ENCODE peak calls at places on chromosomes 2 and 18, in four cellular contexts. Z, S, B and A are unnamed samples.

GRCh38 chr2:234368861-234369261 is 128.0 kb downstream of the ARL4C start:
- DNase-seq in S (peak; percentile 13), B (peak; percentile 79), Z (peak; percentile 28), A (no peak)

GRCh38 chr2:60965514-60965815 is 52.1 kb upstream of the PEX13 start:
- DNase-seq in S (no peak), Z (no peak), B (no peak), A (no peak)

GRCh38 chr2:133726906-133727305 is 158.6 kb upstream of the NCKAP5 start:
- DNase-seq in B (no peak), S (no peak), Z (no peak), A (no peak)

GRCh38 chr2:108884629-108885028 is 98.1 kb downstream of the CCDC138 start:
- DNase-seq in B (no peak), Z (no peak), S (no peak), A (no peak)

GRCh38 chr2:24076849-24077534 is 866 bp upstream of the SF3B6 start:
- DNase-seq in Z (no peak), B (no peak), S (no peak), A (no peak)

GRCh38 chr2:207901401-207901800 is 123.9 kb downstream of the PLEKHM3 start:
- DNase-seq in B (no peak), Z (no peak), S (no peak), A (no peak)

GRCh38 chr2:207163815-207164747 is 1.7 kb downstream of the KLF7 start:
- DNase-seq in S (no peak), B (peak; percentile 83), Z (peak; percentile 16), A (no peak)

GRCh38 chr2:121075006-121075545 is 209.9 kb downstream of the TFCP2L1 start:
- DNase-seq in Z (no peak), S (no peak), B (peak; percentile 55), A (no peak)

GRCh38 chr18:62447652-62448051 is 75.2 kb upstream of the ZCCHC2 start:
- DNase-seq in S (no peak), B (no peak), Z (no peak), A (no peak)

GRCh38 chr2:190627881-190628412 is 20.9 kb upstream of the NAB1 start:
- DNase-seq in S (no peak), B (peak; percentile 86), Z (peak; percentile 42), A (no peak)

GRCh38 chr2:189849550-189849949 is 65.3 kb downstream of the PMS1 start:
- DNase-seq in Z (no peak), S (no peak), B (no peak), A (no peak)

GRCh38 chr18:21330122-21330701 is 88.2 kb downstream of the GREB1L start:
- DNase-seq in S (no peak), Z (no peak), B (no peak), A (no peak)

GRCh38 chr2:173451137-173451536 is 96.5 kb downstream of the CDCA7 start:
- DNase-seq in Z (peak; percentile 36), B (no peak), S (no peak), A (no peak)

GRCh38 chr2:39805936-39806608 is 27.0 kb upstream of the THUMPD2 start:
- DNase-seq in Z (no peak), S (no peak), B (no peak), A (no peak)

GRCh38 chr2:98494699-98495098 is 50.0 kb downstream of the INPP4A start:
- DNase-seq in S (no peak), Z (no peak), B (no peak), A (no peak)
- H3K9me3 ChIP-seq in S (peaks cover 6% of the 10 kb centered on the region), Z (peaks cover 10% of the 10 kb centered on the region), B (peaks cover 8% of the 10 kb centered on the region), A (no peaks in the 10 kb centered on the region)

GRCh38 chr2:3037196-3038194 is 340.1 kb downstream of the EIPR1 start:
- DNase-seq in S (no peak), Z (no peak), B (no peak), A (no peak)
- H3K9me3 ChIP-seq in S (no peaks in the 10 kb centered on the region), Z (no peaks in the 10 kb centered on the region), B (no peaks in the 10 kb centered on the region), A (no peaks in the 10 kb centered on the region)

GRCh38 chr18:80050797-80051196 is 16.6 kb downstream of the RBFA start:
- DNase-seq in S (no peak), B (no peak), Z (no peak), A (no peak)

GRCh38 chr18:80056095-80056494 is 21.9 kb downstream of the RBFA start:
- DNase-seq in Z (no peak), B (no peak), S (no peak), A (no peak)
- H3K9me3 ChIP-seq in Z (no peaks in the 10 kb centered on the region), B (peaks cover 83% of the 10 kb centered on the region), S (peaks cover 2% of the 10 kb centered on the region), A (peaks cover 8% of the 10 kb centered on the region)

GRCh38 chr2:241582806-241583205 is 24.3 kb downstream of the BOK start:
- DNase-seq in S (no peak), B (no peak), Z (no peak), A (no peak)

GRCh38 chr2:241579281-241579680 is 20.7 kb downstream of the BOK start:
- DNase-seq in B (no peak), S (no peak), Z (no peak), A (no peak)

GRCh38 chr2:241586564-241587264 is 28.2 kb downstream of the BOK start:
- DNase-seq in S (no peak), Z (no peak), B (no peak), A (no peak)

GRCh38 chr2:241584446-241584845 is 25.9 kb downstream of the BOK start:
- DNase-seq in S (no peak), Z (no peak), B (no peak), A (no peak)

DNA sequence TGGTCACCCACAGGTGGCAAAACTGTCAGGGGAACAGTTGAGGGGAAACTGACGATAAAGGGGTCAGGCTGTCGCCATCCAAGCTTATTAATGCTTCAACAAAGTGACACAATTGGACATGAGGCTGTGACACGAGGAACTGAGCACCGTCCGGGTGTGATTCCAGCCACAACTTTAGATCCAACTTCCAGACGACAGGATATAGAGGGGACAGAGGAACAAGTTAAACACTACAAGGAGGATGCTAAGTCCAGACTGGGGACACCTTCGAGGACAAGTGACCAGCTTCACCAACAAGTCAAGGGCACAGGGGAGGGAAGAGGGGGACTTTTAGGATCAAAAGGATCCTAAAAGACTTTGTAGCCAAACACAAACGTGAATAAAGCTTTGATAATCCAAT is 23.8 kb downstream of the BOK start:
- DNase-seq in S (no peak), Z (no peak), B (no peak), A (no peak)
- H3K9me3 ChIP-seq in S (no peaks in the 10 kb centered on the region), Z (peaks cover 11% of the 10 kb centered on the region), B (peaks cover 34% of the 10 kb centered on the region), A (peaks cover 3% of the 10 kb centered on the region)

GRCh38 chr2:69535739-69536374 is 98.6 kb upstream of the NFU1 start:
- DNase-seq in B (no peak), Z (no peak), S (no peak), A (no peak)
- H3K9me3 ChIP-seq in B (peaks cover 7% of the 10 kb centered on the region), Z (no peaks in the 10 kb centered on the region), S (peaks cover 5% of the 10 kb centered on the region), A (no peaks in the 10 kb centered on the region)

DNA sequence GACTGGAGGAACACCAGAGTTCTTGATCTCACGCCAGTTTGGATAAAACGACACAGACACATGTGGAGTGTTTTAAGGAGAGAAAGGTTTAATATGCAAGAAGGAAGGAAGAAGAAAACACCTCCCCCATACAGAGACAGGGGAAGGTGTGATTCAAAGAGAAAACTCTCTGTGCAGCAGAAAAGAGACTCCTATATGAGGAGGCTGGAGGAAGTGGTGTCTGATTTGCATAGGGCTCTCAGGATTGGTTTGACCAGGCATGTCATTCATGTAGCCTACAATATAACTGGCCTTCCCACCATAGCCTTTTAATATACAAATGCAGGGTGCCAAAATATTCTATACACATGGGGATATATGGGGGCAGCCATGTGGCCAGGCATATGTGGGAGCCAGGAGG is 1386.5 kb downstream of the RPIA start:
- DNase-seq in B (no peak), S (no peak), Z (no peak), A (no peak)
- H3K9me3 ChIP-seq in B (no peaks in the 10 kb centered on the region), S (no peaks in the 10 kb centered on the region), Z (no peaks in the 10 kb centered on the region), A (no peaks in the 10 kb centered on the region)

DNA sequence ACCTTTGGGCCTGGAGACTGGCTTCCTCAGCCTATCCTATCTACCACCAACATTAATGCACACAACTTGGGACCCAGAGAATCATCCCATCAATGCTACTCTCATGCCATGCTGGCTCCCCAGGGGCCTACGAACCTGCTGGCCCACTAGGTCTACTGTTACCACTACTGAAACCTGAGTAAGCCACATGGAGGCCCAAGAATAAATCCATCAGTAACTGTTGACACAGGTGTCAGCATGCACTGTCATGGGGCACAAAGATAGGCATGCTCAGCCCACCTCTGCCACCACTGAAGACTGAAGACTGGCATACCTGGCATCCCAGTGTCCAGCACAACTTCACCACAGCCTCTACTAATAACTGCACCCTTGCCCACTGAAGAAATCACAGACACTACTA is 71.1 kb upstream of the ACVR1C start:
- DNase-seq in S (no peak), B (no peak), Z (no peak), A (no peak)
- H3K9me3 ChIP-seq in S (no peaks in the 10 kb centered on the region), B (peaks cover 43% of the 10 kb centered on the region), Z (peaks cover 5% of the 10 kb centered on the region), A (no peaks in the 10 kb centered on the region)

DNA sequence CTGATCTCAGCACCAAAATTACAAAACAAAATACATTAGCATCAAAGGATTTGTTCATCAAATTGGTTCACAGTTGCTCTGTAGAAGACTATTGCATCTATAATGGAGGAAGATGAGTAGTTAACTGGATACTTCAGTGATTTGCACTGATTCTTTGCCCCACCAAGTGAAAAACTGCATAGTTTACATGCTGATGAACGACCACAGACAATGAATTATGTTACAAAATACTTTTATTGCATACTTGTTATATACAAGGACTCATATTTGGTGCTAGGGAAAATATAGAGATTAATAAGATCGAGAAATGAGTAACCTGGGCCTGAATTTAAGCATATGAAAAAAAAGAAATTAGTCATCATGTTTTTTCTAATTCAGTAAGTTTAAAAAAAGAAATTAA is 107.2 kb downstream of the SCG2 start:
- DNase-seq in B (no peak), Z (no peak), S (no peak), A (no peak)
- H3K9me3 ChIP-seq in B (no peaks in the 10 kb centered on the region), Z (no peaks in the 10 kb centered on the region), S (no peaks in the 10 kb centered on the region), A (no peaks in the 10 kb centered on the region)

DNA sequence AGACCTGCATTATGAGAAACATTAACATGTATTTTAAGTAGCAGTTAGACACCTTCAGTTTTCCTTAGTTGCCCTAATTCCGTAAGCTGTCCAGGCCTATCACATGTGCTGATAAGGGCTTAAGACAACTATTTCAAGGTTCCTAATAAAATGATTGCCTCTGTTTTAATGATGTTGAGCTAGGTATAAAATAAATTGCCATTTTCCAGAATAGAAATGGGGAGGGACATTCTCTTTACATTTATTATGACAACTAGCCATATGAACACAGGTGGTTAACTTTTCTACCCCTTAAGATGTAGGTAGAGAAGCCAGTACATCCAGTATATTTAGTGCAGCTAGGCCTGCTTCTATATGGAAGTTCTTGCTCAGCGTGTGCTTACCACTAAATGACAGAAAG is 65.9 kb downstream of the SOCS6 start:
- DNase-seq in S (no peak), Z (no peak), B (no peak), A (no peak)
- H3K9me3 ChIP-seq in S (no peaks in the 10 kb centered on the region), Z (no peaks in the 10 kb centered on the region), B (peaks cover 17% of the 10 kb centered on the region), A (no peaks in the 10 kb centered on the region)

DNA sequence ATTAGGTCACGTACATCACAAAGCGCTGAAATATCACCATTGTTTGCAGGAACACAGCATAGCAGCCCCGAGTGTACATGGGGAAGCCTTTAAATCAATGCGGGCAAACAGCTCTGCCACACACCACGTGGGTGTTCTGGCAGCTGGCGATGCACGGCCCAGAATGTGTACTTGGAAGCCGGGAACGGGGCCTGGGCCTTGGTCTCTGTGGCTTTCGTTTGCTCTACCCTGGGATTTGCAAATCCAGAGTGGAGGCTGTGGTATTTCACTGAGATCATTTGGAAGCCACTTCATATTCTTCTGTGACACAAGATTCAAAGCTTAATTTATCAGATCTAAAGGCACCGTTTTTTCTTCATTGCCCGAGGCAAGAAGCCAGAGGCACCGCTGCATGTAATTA is 246.3 kb upstream of the MYT1L start:
- DNase-seq in B (no peak), Z (no peak), S (no peak), A (no peak)
- H3K9me3 ChIP-seq in B (peaks cover 3% of the 10 kb centered on the region), Z (no peaks in the 10 kb centered on the region), S (no peaks in the 10 kb centered on the region), A (no peaks in the 10 kb centered on the region)